ENCODE peak calls at places on chromosomes 4 and X, in seven cellular contexts. One of them, this sample, is unnamed.

GRCh38 chr4:4575284-4576211 is 33.7 kb upstream of the STX18 start:
- DNase-seq in frontal cortex: peak
- DNase-seq in M059J: peak
- DNase-seq in hippocampal formation: peak
- DNase-seq in hepatic stellate cell: peak
- DNase-seq in A549: peak
- DNase-seq in transverse colon: peak
- DNase-seq in this sample: peak

GRCh38 chr4:91279899-91280298 is 1023.9 kb upstream of the GRID2 start:
- DNase-seq in frontal cortex: no peak
- DNase-seq in M059J: no peak
- DNase-seq in hippocampal formation: no peak
- DNase-seq in hepatic stellate cell: no peak
- DNase-seq in A549: no peak
- DNase-seq in transverse colon: peak
- DNase-seq in this sample: peak

GRCh38 chr4:52715914-52716313 is 35.3 kb downstream of the ERVMER34-1 start:
- DNase-seq in frontal cortex: no peak
- DNase-seq in M059J: no peak
- DNase-seq in hippocampal formation: no peak
- DNase-seq in hepatic stellate cell: no peak
- DNase-seq in A549: no peak
- DNase-seq in transverse colon: no peak
- DNase-seq in this sample: no peak

GRCh38 chr4:86338989-86339388 is 20.9 kb downstream of the MAPK10 start:
- DNase-seq in frontal cortex: no peak
- DNase-seq in M059J: peak
- DNase-seq in hippocampal formation: no peak
- DNase-seq in hepatic stellate cell: peak
- DNase-seq in A549: peak
- DNase-seq in transverse colon: no peak
- DNase-seq in this sample: no peak

GRCh38 chrX:69024287-69024686 is 141.0 kb downstream of the PJA1 start:
- DNase-seq in frontal cortex: no peak
- DNase-seq in M059J: no peak
- DNase-seq in hippocampal formation: no peak
- DNase-seq in hepatic stellate cell: no peak
- DNase-seq in A549: no peak
- DNase-seq in transverse colon: no peak
- DNase-seq in this sample: no peak

GRCh38 chrX:72123471-72124185 is 8.1 kb downstream of the RTL5 start:
- DNase-seq in frontal cortex: peak
- DNase-seq in M059J: peak
- DNase-seq in hippocampal formation: no peak
- DNase-seq in hepatic stellate cell: peak
- DNase-seq in A549: no peak
- DNase-seq in transverse colon: no peak
- DNase-seq in this sample: peak

GRCh38 chr4:178275671-178276360 is 833.6 kb upstream of the AGA start:
- DNase-seq in frontal cortex: no peak
- DNase-seq in M059J: no peak
- DNase-seq in hippocampal formation: no peak
- DNase-seq in hepatic stellate cell: no peak
- DNase-seq in A549: no peak
- DNase-seq in transverse colon: no peak
- DNase-seq in this sample: no peak

GRCh38 chr4:161522031-161522430 is 641.8 kb downstream of the FSTL5 start:
- DNase-seq in frontal cortex: peak
- DNase-seq in M059J: no peak
- DNase-seq in hippocampal formation: peak
- DNase-seq in hepatic stellate cell: no peak
- DNase-seq in A549: no peak
- DNase-seq in transverse colon: no peak
- DNase-seq in this sample: no peak

GRCh38 chr4:151484396-151485102 is 75.6 kb downstream of the FHIP1A start:
- DNase-seq in frontal cortex: no peak
- DNase-seq in M059J: peak
- DNase-seq in hippocampal formation: no peak
- DNase-seq in hepatic stellate cell: peak
- DNase-seq in A549: peak
- DNase-seq in transverse colon: no peak
- DNase-seq in this sample: no peak

GRCh38 chr4:57426779-57427395 is 316.7 kb upstream of the IGFBP7 start:
- DNase-seq in frontal cortex: peak
- DNase-seq in M059J: peak
- DNase-seq in hippocampal formation: peak
- DNase-seq in hepatic stellate cell: peak
- DNase-seq in A549: peak
- DNase-seq in transverse colon: peak
- DNase-seq in this sample: peak

GRCh38 chrX:72130156-72130761 is 1.5 kb downstream of the RTL5 start:
- DNase-seq in frontal cortex: no peak
- DNase-seq in M059J: no peak
- DNase-seq in hippocampal formation: no peak
- DNase-seq in hepatic stellate cell: no peak
- DNase-seq in A549: no peak
- DNase-seq in transverse colon: no peak
- DNase-seq in this sample: no peak

GRCh38 chr4:8913858-8914460 is 42.3 kb upstream of the HMX1 start:
- DNase-seq in frontal cortex: peak
- DNase-seq in M059J: no peak
- DNase-seq in hippocampal formation: no peak
- DNase-seq in hepatic stellate cell: peak
- DNase-seq in A549: no peak
- DNase-seq in transverse colon: no peak
- DNase-seq in this sample: no peak

GRCh38 chrX:19876962-19877361 is 10.4 kb downstream of the SH3KBP1 start:
- DNase-seq in frontal cortex: no peak
- DNase-seq in M059J: no peak
- DNase-seq in hippocampal formation: no peak
- DNase-seq in hepatic stellate cell: no peak
- DNase-seq in A549: no peak
- DNase-seq in transverse colon: no peak
- DNase-seq in this sample: no peak

GRCh38 chr4:184731056-184731455 is 2.8 kb downstream of the CENPU start:
- DNase-seq in frontal cortex: no peak
- DNase-seq in M059J: no peak
- DNase-seq in hippocampal formation: no peak
- DNase-seq in hepatic stellate cell: no peak
- DNase-seq in A549: no peak
- DNase-seq in transverse colon: no peak
- DNase-seq in this sample: no peak

GRCh38 chr4:118271788-118272187 is 81.0 kb downstream of the PRSS12 start:
- DNase-seq in frontal cortex: no peak
- DNase-seq in M059J: no peak
- DNase-seq in hippocampal formation: no peak
- DNase-seq in hepatic stellate cell: no peak
- DNase-seq in A549: no peak
- DNase-seq in transverse colon: no peak
- DNase-seq in this sample: no peak

GRCh38 chr4:168645933-168646768 is 149.3 kb downstream of the PALLD start:
- DNase-seq in frontal cortex: no peak
- DNase-seq in M059J: no peak
- DNase-seq in hippocampal formation: no peak
- DNase-seq in hepatic stellate cell: no peak
- DNase-seq in A549: no peak
- DNase-seq in transverse colon: no peak
- DNase-seq in this sample: no peak

GRCh38 chr4:84563002-84563401 is 19.9 kb upstream of the CDS1 start:
- DNase-seq in frontal cortex: no peak
- DNase-seq in M059J: no peak
- DNase-seq in hippocampal formation: no peak
- DNase-seq in hepatic stellate cell: no peak
- DNase-seq in A549: no peak
- DNase-seq in transverse colon: no peak
- DNase-seq in this sample: no peak

GRCh38 chrX:39525758-39526157 is 572.0 kb downstream of the BCOR start:
- DNase-seq in frontal cortex: no peak
- DNase-seq in M059J: no peak
- DNase-seq in hippocampal formation: no peak
- DNase-seq in hepatic stellate cell: no peak
- DNase-seq in A549: no peak
- DNase-seq in transverse colon: no peak
- DNase-seq in this sample: no peak

GRCh38 chr4:101795704-101796103 is 5.2 kb downstream of the BANK1 start:
- DNase-seq in frontal cortex: no peak
- DNase-seq in M059J: no peak
- DNase-seq in hippocampal formation: no peak
- DNase-seq in hepatic stellate cell: no peak
- DNase-seq in A549: no peak
- DNase-seq in transverse colon: no peak
- DNase-seq in this sample: no peak

GRCh38 chrX:118862086-118862485 is 38.5 kb downstream of the ZCCHC12 start:
- DNase-seq in frontal cortex: no peak
- DNase-seq in M059J: peak
- DNase-seq in hippocampal formation: no peak
- DNase-seq in hepatic stellate cell: no peak
- DNase-seq in A549: no peak
- DNase-seq in transverse colon: no peak
- DNase-seq in this sample: no peak

GRCh38 chr4:87118826-87119225 is 101.6 kb downstream of the KLHL8 start:
- DNase-seq in frontal cortex: no peak
- DNase-seq in M059J: peak
- DNase-seq in hippocampal formation: no peak
- DNase-seq in hepatic stellate cell: peak
- DNase-seq in A549: no peak
- DNase-seq in transverse colon: no peak
- DNase-seq in this sample: no peak

GRCh38 chr4:182369211-182369610 is 126.0 kb downstream of the TENM3 start:
- DNase-seq in frontal cortex: no peak
- DNase-seq in M059J: peak
- DNase-seq in hippocampal formation: no peak
- DNase-seq in hepatic stellate cell: no peak
- DNase-seq in A549: no peak
- DNase-seq in transverse colon: no peak
- DNase-seq in this sample: no peak

GRCh38 chr4:25306658-25307057 is 5.9 kb upstream of the ZCCHC4 start:
- DNase-seq in frontal cortex: no peak
- DNase-seq in M059J: no peak
- DNase-seq in hippocampal formation: no peak
- DNase-seq in hepatic stellate cell: no peak
- DNase-seq in A549: no peak
- DNase-seq in transverse colon: no peak
- DNase-seq in this sample: no peak

GRCh38 chrX:102516314-102516936 is at the start of gene TMSB15A:
- DNase-seq in frontal cortex: peak
- DNase-seq in M059J: peak
- DNase-seq in hippocampal formation: peak
- DNase-seq in hepatic stellate cell: peak
- DNase-seq in A549: peak
- DNase-seq in transverse colon: peak
- DNase-seq in this sample: peak

GRCh38 chrX:26918633-26919032 is 544.5 kb downstream of the PPP4R3C start:
- DNase-seq in frontal cortex: no peak
- DNase-seq in M059J: peak
- DNase-seq in hippocampal formation: no peak
- DNase-seq in hepatic stellate cell: peak
- DNase-seq in A549: no peak
- DNase-seq in transverse colon: no peak
- DNase-seq in this sample: no peak

GRCh38 chr4:74440356-74440755 is 4.6 kb upstream of the AREG start:
- DNase-seq in frontal cortex: no peak
- DNase-seq in M059J: no peak
- DNase-seq in hippocampal formation: no peak
- DNase-seq in hepatic stellate cell: no peak
- DNase-seq in A549: no peak
- DNase-seq in transverse colon: no peak
- DNase-seq in this sample: no peak

GRCh38 chr4:123396294-123397275 is at the start of gene SPRY1:
- DNase-seq in frontal cortex: peak
- DNase-seq in M059J: peak
- DNase-seq in hippocampal formation: peak
- DNase-seq in hepatic stellate cell: peak
- DNase-seq in A549: peak
- DNase-seq in transverse colon: peak
- DNase-seq in this sample: peak

GRCh38 chr4:46390353-46391058 is 578 bp upstream of the GABRA2 start:
- DNase-seq in frontal cortex: no peak
- DNase-seq in M059J: no peak
- DNase-seq in hippocampal formation: no peak
- DNase-seq in hepatic stellate cell: peak
- DNase-seq in A549: no peak
- DNase-seq in transverse colon: no peak
- DNase-seq in this sample: peak

GRCh38 chrX:103362504-103362903 is 6.2 kb downstream of the TCEAL9 start:
- DNase-seq in frontal cortex: no peak
- DNase-seq in M059J: peak
- DNase-seq in hippocampal formation: no peak
- DNase-seq in hepatic stellate cell: peak
- DNase-seq in A549: peak
- DNase-seq in transverse colon: no peak
- DNase-seq in this sample: no peak